ENCODE peak calls at places on chromosome 9, in eight cellular contexts. One of them, this sample, is unnamed.

GRCh38 chr9:105967798-105968197 is 273.5 kb downstream of the TMEM38B start:
- DNase-seq in pancreas: no peak
- DNase-seq in NCI-H1092: peak; percentile 22
- DNase-seq in mesendoderm: no peak
- DNase-seq in epithelial cell of esophagus: no peak
- DNase-seq in WTC11: no peak
- DNase-seq in HuH-7.5: no peak
- DNase-seq in midbrain: peak; percentile 52
- DNase-seq in this sample: peak; percentile 34

GRCh38 chr9:121252104-121252851 is 15.7 kb upstream of the GSN start:
- DNase-seq in HuH-7.5: no peak
- DNase-seq in pancreas: no peak
- DNase-seq in epithelial cell of esophagus: no peak
- DNase-seq in NCI-H1092: no peak
- DNase-seq in mesendoderm: no peak
- DNase-seq in midbrain: no peak
- DNase-seq in WTC11: no peak
- DNase-seq in this sample: no peak

GRCh38 chr9:129135476-129135875 is 24.3 kb downstream of the PTPA start:
- DNase-seq in epithelial cell of esophagus: no peak
- DNase-seq in pancreas: no peak
- DNase-seq in WTC11: no peak
- DNase-seq in midbrain: no peak
- DNase-seq in NCI-H1092: no peak
- DNase-seq in mesendoderm: no peak
- DNase-seq in HuH-7.5: no peak
- DNase-seq in this sample: no peak

GRCh38 chr9:126965541-126966428 is 51.2 kb downstream of the RALGPS1 start:
- DNase-seq in HuH-7.5: peak; percentile 48
- DNase-seq in mesendoderm: peak; percentile 70
- DNase-seq in NCI-H1092: peak; percentile 18
- DNase-seq in epithelial cell of esophagus: peak; percentile 66
- DNase-seq in midbrain: peak; percentile 70
- DNase-seq in pancreas: no peak
- DNase-seq in WTC11: peak; percentile 57
- DNase-seq in this sample: peak; percentile 74

GRCh38 chr9:71737455-71737854 is 30.9 kb downstream of the CEMIP2 start:
- DNase-seq in WTC11: no peak
- DNase-seq in pancreas: no peak
- DNase-seq in midbrain: no peak
- DNase-seq in NCI-H1092: no peak
- DNase-seq in epithelial cell of esophagus: peak; percentile 64
- DNase-seq in HuH-7.5: no peak
- DNase-seq in mesendoderm: no peak
- DNase-seq in this sample: no peak

GRCh38 chr9:71975833-71976232 is 64.4 kb downstream of the C9orf85 start:
- DNase-seq in pancreas: no peak
- DNase-seq in epithelial cell of esophagus: peak; percentile 27
- DNase-seq in NCI-H1092: no peak
- DNase-seq in WTC11: no peak
- DNase-seq in mesendoderm: no peak
- DNase-seq in midbrain: no peak
- DNase-seq in HuH-7.5: no peak
- DNase-seq in this sample: no peak

GRCh38 chr9:88949961-88950340 is 41.3 kb upstream of the S1PR3 start:
- DNase-seq in mesendoderm: no peak
- DNase-seq in epithelial cell of esophagus: peak; percentile 82
- DNase-seq in midbrain: no peak
- DNase-seq in WTC11: no peak
- DNase-seq in NCI-H1092: no peak
- DNase-seq in HuH-7.5: no peak
- DNase-seq in pancreas: no peak
- DNase-seq in this sample: no peak

GRCh38 chr9:111483419-111483861 is 743 bp downstream of the ECPAS start:
- DNase-seq in pancreas: no peak
- DNase-seq in epithelial cell of esophagus: peak; percentile 59
- DNase-seq in WTC11: no peak
- DNase-seq in NCI-H1092: peak; percentile 21
- DNase-seq in HuH-7.5: peak; percentile 63
- DNase-seq in midbrain: peak; percentile 58
- DNase-seq in mesendoderm: no peak
- DNase-seq in this sample: peak; percentile 64

GRCh38 chr9:105415344-105415980 is 32.4 kb upstream of the FSD1L start:
- DNase-seq in mesendoderm: peak; percentile 67
- DNase-seq in epithelial cell of esophagus: peak; percentile 60
- DNase-seq in pancreas: peak; percentile 18
- DNase-seq in midbrain: peak; percentile 63
- DNase-seq in NCI-H1092: peak; percentile 50
- DNase-seq in WTC11: peak; percentile 75
- DNase-seq in HuH-7.5: peak; percentile 16
- DNase-seq in this sample: peak; percentile 86

GRCh38 chr9:75111019-75111622 is 22.8 kb downstream of the OSTF1 start:
- DNase-seq in HuH-7.5: no peak
- DNase-seq in mesendoderm: no peak
- DNase-seq in NCI-H1092: no peak
- DNase-seq in midbrain: no peak
- DNase-seq in WTC11: no peak
- DNase-seq in pancreas: no peak
- DNase-seq in epithelial cell of esophagus: peak; percentile 87
- DNase-seq in this sample: no peak

GRCh38 chr9:129336601-129337286 is 158.7 kb upstream of the IER5L start:
- DNase-seq in epithelial cell of esophagus: peak; percentile 45
- DNase-seq in pancreas: no peak
- DNase-seq in WTC11: peak; percentile 60
- DNase-seq in HuH-7.5: no peak
- DNase-seq in midbrain: no peak
- DNase-seq in NCI-H1092: no peak
- DNase-seq in mesendoderm: peak; percentile 75
- DNase-seq in this sample: no peak

GRCh38 chr9:138073808-138074207 is 196.2 kb downstream of the CACNA1B start:
- DNase-seq in HuH-7.5: no peak
- DNase-seq in WTC11: no peak
- DNase-seq in pancreas: no peak
- DNase-seq in mesendoderm: no peak
- DNase-seq in epithelial cell of esophagus: no peak
- DNase-seq in midbrain: no peak
- DNase-seq in NCI-H1092: no peak
- DNase-seq in this sample: no peak

GRCh38 chr9:16368425-16369087 is 501.9 kb downstream of the BNC2 start:
- DNase-seq in epithelial cell of esophagus: peak; percentile 71
- DNase-seq in mesendoderm: peak; percentile 40
- DNase-seq in HuH-7.5: no peak
- DNase-seq in WTC11: no peak
- DNase-seq in NCI-H1092: peak; percentile 69
- DNase-seq in midbrain: no peak
- DNase-seq in pancreas: no peak
- DNase-seq in this sample: no peak

GRCh38 chr9:110058304-110058953 is 149.5 kb downstream of the C9orf152 start:
- DNase-seq in WTC11: peak; percentile 68
- DNase-seq in midbrain: peak; percentile 4
- DNase-seq in epithelial cell of esophagus: peak; percentile 76
- DNase-seq in NCI-H1092: peak; percentile 49
- DNase-seq in mesendoderm: peak; percentile 92
- DNase-seq in HuH-7.5: peak; percentile 66
- DNase-seq in pancreas: peak; percentile 18
- DNase-seq in this sample: peak; percentile 54

GRCh38 chr9:83061036-83061435 is 1.9 kb downstream of the RASEF start:
- DNase-seq in mesendoderm: peak; percentile 2
- DNase-seq in midbrain: no peak
- DNase-seq in pancreas: no peak
- DNase-seq in NCI-H1092: no peak
- DNase-seq in epithelial cell of esophagus: peak; percentile 73
- DNase-seq in WTC11: no peak
- DNase-seq in HuH-7.5: no peak
- DNase-seq in this sample: peak; percentile 34

GRCh38 chr9:134177186-134177585 is 12.8 kb upstream of the RNU6ATAC start:
- DNase-seq in epithelial cell of esophagus: no peak
- DNase-seq in NCI-H1092: no peak
- DNase-seq in mesendoderm: no peak
- DNase-seq in pancreas: no peak
- DNase-seq in WTC11: no peak
- DNase-seq in midbrain: no peak
- DNase-seq in HuH-7.5: no peak
- DNase-seq in this sample: no peak

GRCh38 chr9:113609562-113610318 is 146.2 kb downstream of the RGS3 start:
- DNase-seq in NCI-H1092: no peak
- DNase-seq in midbrain: peak; percentile 10
- DNase-seq in mesendoderm: peak; percentile 88
- DNase-seq in epithelial cell of esophagus: no peak
- DNase-seq in HuH-7.5: peak; percentile 88
- DNase-seq in pancreas: peak; percentile 81
- DNase-seq in WTC11: peak; percentile 58
- DNase-seq in this sample: peak; percentile 93

GRCh38 chr9:4866239-4866969 is 73.7 kb downstream of the RCL1 start:
- DNase-seq in epithelial cell of esophagus: peak; percentile 30
- DNase-seq in WTC11: no peak
- DNase-seq in mesendoderm: no peak
- DNase-seq in HuH-7.5: no peak
- DNase-seq in midbrain: no peak
- DNase-seq in NCI-H1092: no peak
- DNase-seq in pancreas: no peak
- DNase-seq in this sample: no peak

GRCh38 chr9:38746303-38746702 is 26.4 kb upstream of the FAM240B start:
- DNase-seq in pancreas: no peak
- DNase-seq in NCI-H1092: no peak
- DNase-seq in HuH-7.5: no peak
- DNase-seq in WTC11: no peak
- DNase-seq in midbrain: no peak
- DNase-seq in mesendoderm: no peak
- DNase-seq in epithelial cell of esophagus: no peak
- DNase-seq in this sample: no peak

GRCh38 chr9:128634111-128634510 is 22.5 kb downstream of the DYNC2I2 start:
- DNase-seq in pancreas: no peak
- DNase-seq in epithelial cell of esophagus: no peak
- DNase-seq in WTC11: no peak
- DNase-seq in mesendoderm: no peak
- DNase-seq in NCI-H1092: no peak
- DNase-seq in midbrain: no peak
- DNase-seq in HuH-7.5: no peak
- DNase-seq in this sample: no peak

This sample was measured in SJCRH30.